ENCODE peak calls at places on chromosomes 3 and 15, in nine cellular contexts. H is body of pancreas; Q is endothelial cell; D is HCT116; M is GM23338; J is GM13976; T is sigmoid colon; L is AG09319; A is CD4-positive, alpha-beta T cell. E is an unnamed sample.

GRCh38 chr3:171088984-171089754 is 62.6 kb upstream of the SLC2A2 start:
- DNase-seq in H (peak), Q (no peak), D (peak), M (no peak), J (no peak), T (no peak), L (peak), A (no peak), E (peak)

GRCh38 chr3:138407236-138407907 is 27.0 kb upstream of the ESYT3 start:
- DNase-seq in H (no peak), Q (no peak), D (no peak), M (no peak), J (no peak), T (no peak), L (no peak), A (no peak), E (no peak)

GRCh38 chr3:127299276-127299675 is 11.4 kb upstream of the PRR20G start:
- DNase-seq in H (peak), Q (no peak), D (no peak), M (no peak), J (no peak), T (peak), L (no peak), A (no peak), E (no peak)

GRCh38 chr15:25812845-25813244 is 50.3 kb downstream of the ATP10A start:
- DNase-seq in H (no peak), Q (no peak), D (no peak), M (no peak), J (no peak), T (no peak), L (no peak), A (no peak), E (no peak)

GRCh38 chr3:186825294-186825821 is 17.2 kb upstream of the ADIPOQ start:
- DNase-seq in H (no peak), Q (peak), D (no peak), M (peak), J (no peak), T (no peak), L (no peak), A (no peak), E (peak)

GRCh38 chr3:184227481-184227935 is 1.9 kb upstream of the VWA5B2 start:
- DNase-seq in H (peak), Q (peak), D (no peak), M (peak), J (peak), T (no peak), L (no peak), A (peak), E (no peak)

GRCh38 chr3:115293321-115293720 is 146.2 kb upstream of the ZBTB20 start:
- DNase-seq in H (no peak), Q (no peak), D (no peak), M (no peak), J (no peak), T (no peak), L (no peak), A (no peak), E (no peak)

GRCh38 chr15:61659571-61660190 is 400.6 kb downstream of the VPS13C start:
- DNase-seq in H (no peak), Q (no peak), D (no peak), M (no peak), J (no peak), T (no peak), L (no peak), A (no peak), E (no peak)

GRCh38 chr3:123540285-123540684 is 44.6 kb downstream of the HACD2 start:
- DNase-seq in H (no peak), Q (no peak), D (no peak), M (no peak), J (peak), T (no peak), L (no peak), A (no peak), E (no peak)

GRCh38 chr3:192684151-192684550 is 43.2 kb downstream of the FGF12 start:
- DNase-seq in H (no peak), Q (no peak), D (no peak), M (no peak), J (no peak), T (no peak), L (no peak), A (no peak), E (no peak)

GRCh38 chr3:27657404-27657803 is 64.7 kb downstream of the EOMES start:
- DNase-seq in H (no peak), Q (no peak), D (no peak), M (no peak), J (no peak), T (no peak), L (no peak), A (no peak), E (no peak)

GRCh38 chr3:54859204-54859603 is 68.7 kb downstream of the LRTM1 start:
- DNase-seq in H (no peak), Q (no peak), D (no peak), M (no peak), J (no peak), T (no peak), L (no peak), A (no peak), E (peak)

GRCh38 chr15:80157215-80157614 is 4.4 kb downstream of the FAH start:
- DNase-seq in H (no peak), Q (no peak), D (no peak), M (no peak), J (no peak), T (no peak), L (no peak), A (no peak), E (no peak)

GRCh38 chr3:41301548-41301947 is 102.2 kb downstream of the CTNNB1 start:
- DNase-seq in H (no peak), Q (no peak), D (no peak), M (no peak), J (no peak), T (no peak), L (no peak), A (no peak), E (no peak)

GRCh38 chr3:155745795-155746550 is 1.1 kb upstream of the PLCH1 start:
- DNase-seq in H (peak), Q (peak), D (peak), M (peak), J (no peak), T (no peak), L (no peak), A (no peak), E (no peak)

GRCh38 chr3:99023590-99024192 is 122.2 kb upstream of the DCBLD2 start:
- DNase-seq in H (no peak), Q (peak), D (peak), M (peak), J (no peak), T (no peak), L (peak), A (no peak), E (no peak)

GRCh38 chr3:117629505-117629904 is 919.9 kb downstream of the TUSC7 start:
- DNase-seq in H (no peak), Q (no peak), D (no peak), M (no peak), J (no peak), T (no peak), L (no peak), A (no peak), E (no peak)

GRCh38 chr15:25504307-25504706 is 65.5 kb upstream of the UBE3A start:
- DNase-seq in H (no peak), Q (no peak), D (no peak), M (no peak), J (no peak), T (no peak), L (no peak), A (no peak), E (peak)

GRCh38 chr3:56926513-56927282 is 124.9 kb upstream of the ARHGEF3 start:
- DNase-seq in H (peak), Q (no peak), D (no peak), M (no peak), J (no peak), T (no peak), L (no peak), A (no peak), E (peak)

GRCh38 chr15:75325922-75326321 is 9.9 kb upstream of the COMMD4 start:
- DNase-seq in H (no peak), Q (no peak), D (no peak), M (no peak), J (no peak), T (no peak), L (no peak), A (no peak), E (no peak)
- TF ChIP-seq CTCF in H (no peak), Q (no peak), D (no peak), M (no peak), J (no peak), T (no peak), L (no peak), A (no peak), E (no peak)

DNA sequence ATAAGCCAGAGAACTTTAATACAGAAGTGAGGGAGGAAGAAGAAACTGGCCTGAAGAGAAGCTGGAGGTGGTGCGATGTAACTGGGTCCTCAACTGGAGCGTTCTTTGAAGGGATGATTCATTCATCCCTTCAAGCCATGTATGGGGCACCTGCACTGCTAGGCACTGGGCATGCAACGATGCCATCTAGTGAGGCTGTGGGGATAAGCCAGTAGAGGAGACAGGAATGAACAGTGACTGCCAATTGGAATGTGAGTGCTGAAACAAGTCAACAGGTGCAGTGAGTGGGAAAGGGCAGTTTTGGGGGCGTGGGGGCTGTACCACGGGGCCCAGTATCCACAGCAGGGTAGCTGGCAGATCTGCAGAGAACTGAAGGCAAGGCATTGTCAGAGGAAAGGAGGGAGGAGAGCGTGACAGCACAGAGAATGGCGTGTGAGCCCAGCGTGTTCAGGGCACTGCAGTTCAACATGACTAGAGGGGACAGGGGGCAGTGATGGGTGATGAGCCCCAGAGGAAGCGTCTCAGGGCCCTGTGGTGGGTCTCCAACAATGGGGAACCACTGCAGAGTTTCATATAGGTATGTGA is 3.8 kb upstream of the KIF23 start:
- DNase-seq in H (no peak), Q (no peak), D (peak), M (peak), J (no peak), T (no peak), L (no peak), A (no peak), E (no peak)
- TF ChIP-seq CTCF in H (peak), Q (no peak), D (peak), M (peak), J (no peak), T (no peak), L (peak), A (no peak), E (peak)

GRCh38 chr3:48465531-48466378 is 19.2 kb downstream of the ATRIP start:
- DNase-seq in H (peak), Q (peak), D (peak), M (peak), J (peak), T (peak), L (peak), A (peak), E (peak)
- TF ChIP-seq CTCF in H (peak), Q (peak), D (peak), M (peak), J (peak), T (no peak), L (peak), A (no peak), E (peak)

GRCh38 chr15:60374628-60375081 is 23.1 kb downstream of the ANXA2 start:
- DNase-seq in H (peak), Q (no peak), D (peak), M (peak), J (no peak), T (peak), L (peak), A (no peak), E (peak)
- TF ChIP-seq CTCF in H (no peak), Q (no peak), D (no peak), M (no peak), J (no peak), T (no peak), L (no peak), A (no peak), E (no peak)

GRCh38 chr15:41018534-41018933 is 65.3 kb downstream of the CHAC1 start:
- DNase-seq in H (peak), Q (peak), D (no peak), M (peak), J (no peak), T (no peak), L (no peak), A (no peak), E (no peak)
- TF ChIP-seq CTCF in H (peak), Q (no peak), D (no peak), M (peak), J (peak), T (no peak), L (peak), A (no peak), E (peak)

DNA sequence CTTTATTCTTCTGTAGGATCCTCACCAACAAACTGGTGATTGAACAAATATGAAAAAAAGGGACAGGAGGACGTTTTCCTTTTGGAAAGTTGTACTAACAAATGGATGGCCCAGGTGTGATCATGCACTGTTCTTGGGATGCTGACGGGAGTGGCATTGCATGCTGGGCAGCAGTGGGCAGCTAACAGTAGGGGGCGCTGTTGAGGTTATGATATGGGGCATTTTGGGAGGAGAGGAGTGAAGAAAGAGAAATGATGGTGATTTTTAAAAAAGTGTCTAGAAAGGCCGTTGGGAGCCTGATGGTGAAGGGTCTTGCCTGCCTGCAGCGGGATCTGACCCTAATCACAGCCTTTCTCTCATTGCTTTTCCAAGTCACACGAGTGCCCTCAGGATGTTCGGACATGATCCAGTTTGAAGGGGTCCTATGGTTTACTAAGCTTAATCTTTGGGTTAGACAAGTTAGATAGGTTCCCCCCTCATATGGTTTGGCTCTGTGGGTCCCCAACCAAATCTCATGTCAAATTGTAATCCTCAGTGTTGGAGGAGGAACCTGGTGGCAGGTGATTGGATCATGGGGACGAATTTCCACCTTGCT is 46.2 kb upstream of the PRTG start:
- DNase-seq in H (no peak), Q (no peak), D (peak), M (peak), J (peak), T (no peak), L (no peak), A (peak), E (no peak)
- TF ChIP-seq CTCF in H (no peak), Q (peak), D (peak), M (peak), J (peak), T (no peak), L (peak), A (peak), E (peak)

GRCh38 chr15:50321680-50322079 is 33.3 kb downstream of the GABPB1 start:
- DNase-seq in H (no peak), Q (no peak), D (no peak), M (no peak), J (no peak), T (no peak), L (peak), A (no peak), E (no peak)

GRCh38 chr15:50320504-50320903 is 34.5 kb downstream of the GABPB1 start:
- DNase-seq in H (no peak), Q (no peak), D (no peak), M (no peak), J (no peak), T (no peak), L (no peak), A (no peak), E (no peak)

GRCh38 chr15:50312636-50313035 is 42.4 kb downstream of the GABPB1 start:
- DNase-seq in H (no peak), Q (no peak), D (no peak), M (no peak), J (no peak), T (no peak), L (no peak), A (no peak), E (no peak)

GRCh38 chr15:50318697-50319096 is 36.3 kb downstream of the GABPB1 start:
- DNase-seq in H (no peak), Q (no peak), D (no peak), M (no peak), J (no peak), T (no peak), L (no peak), A (no peak), E (no peak)

DNA sequence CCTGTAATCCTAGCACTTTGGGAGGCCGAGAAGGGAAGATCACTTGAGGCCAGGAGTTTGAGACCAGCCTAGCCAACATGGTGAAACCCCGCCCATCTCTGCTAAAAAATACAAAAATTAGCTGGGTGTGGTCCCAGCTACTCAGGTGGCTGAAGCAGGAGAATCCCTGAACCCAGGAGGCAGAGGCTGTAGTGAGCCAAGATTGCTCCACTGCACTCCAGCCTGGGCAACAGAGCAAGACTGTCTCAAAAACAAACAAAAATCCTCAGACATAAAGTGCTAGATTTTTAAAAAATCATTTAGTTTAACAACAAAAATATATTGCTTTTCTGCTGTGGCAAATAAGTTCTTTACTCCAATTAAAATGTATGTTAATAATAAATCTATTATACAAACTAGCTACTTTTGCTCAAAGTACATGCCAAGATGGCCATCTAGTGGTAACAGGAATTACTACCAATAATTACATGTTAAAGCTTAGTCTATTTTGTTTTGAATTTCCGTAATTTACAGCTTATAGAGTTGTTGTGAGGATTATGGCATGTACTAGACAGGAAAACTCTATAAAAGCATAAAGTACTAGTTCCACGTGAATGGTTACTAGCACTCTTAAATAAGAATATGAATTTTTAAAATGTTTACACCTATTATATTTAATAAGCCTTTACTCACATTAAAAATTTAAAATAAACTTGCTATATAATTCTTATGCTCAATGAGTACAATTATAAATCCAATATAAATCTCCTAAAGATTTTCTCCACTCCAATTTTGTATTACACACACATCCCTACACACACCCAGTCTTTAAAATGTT is 39.0 kb downstream of the GABPB1 start:
- DNase-seq in H (no peak), Q (no peak), D (peak), M (peak), J (peak), T (no peak), L (peak), A (no peak), E (peak)
- TF ChIP-seq CTCF in H (peak), Q (peak), D (peak), M (no peak), J (peak), T (no peak), L (peak), A (peak), E (peak)